ENCODE peak calls at places on chromosomes 5 and 9, in nine cellular contexts. J, V, I, K, C, O, G, U and S are unnamed samples.

GRCh38 chr9:4315582-4316215 is 15.8 kb upstream of the GLIS3 start:
- DNase-seq in J (peak; percentile 56), V (no peak), I (peak; percentile 79), K (peak; percentile 86), C (peak; percentile 42), O (no peak), G (peak; percentile 89), U (no peak), S (peak; percentile 69)

GRCh38 chr5:139746691-139747582 is 48.7 kb upstream of the PSD2 start:
- DNase-seq in J (peak; percentile 56), V (no peak), I (no peak), K (peak; percentile 48), C (no peak), O (no peak), G (peak; percentile 35), U (no peak), S (no peak)

GRCh38 chr9:111582888-111583287 is 16.6 kb downstream of the PTGR1 start:
- DNase-seq in J (no peak), V (no peak), I (no peak), K (no peak), C (no peak), O (no peak), G (peak; percentile 80), U (no peak), S (no peak)

GRCh38 chr5:139678751-139679750 is 30.9 kb downstream of the CXXC5 start:
- DNase-seq in J (no peak), V (no peak), I (no peak), K (no peak), C (no peak), O (no peak), G (peak; percentile 56), U (no peak), S (no peak)

GRCh38 chr5:68449380-68449779 is 233.8 kb downstream of the PIK3R1 start:
- DNase-seq in J (no peak), V (no peak), I (no peak), K (no peak), C (peak; percentile 66), O (peak; percentile 23), G (no peak), U (no peak), S (peak; percentile 27)

GRCh38 chr9:36862206-36863145 is 171.6 kb downstream of the PAX5 start:
- DNase-seq in J (no peak), V (no peak), I (peak; percentile 60), K (peak; percentile 65), C (no peak), O (no peak), G (peak; percentile 68), U (peak; percentile 57), S (no peak)

GRCh38 chr5:370959-371810 is 49.7 kb downstream of the AHRR start:
- DNase-seq in J (no peak), V (no peak), I (peak; percentile 12), K (peak; percentile 20), C (no peak), O (no peak), G (peak; percentile 54), U (peak; percentile 71), S (no peak)

GRCh38 chr5:100643473-100643872 is 108.3 kb downstream of the FAM174A start:
- DNase-seq in J (no peak), V (no peak), I (no peak), K (no peak), C (no peak), O (no peak), G (no peak), U (no peak), S (no peak)

GRCh38 chr5:14687023-14687665 is 22.6 kb downstream of the OTULIN start:
- DNase-seq in J (no peak), V (no peak), I (no peak), K (no peak), C (no peak), O (no peak), G (peak; percentile 36), U (no peak), S (peak; percentile 48)

GRCh38 chr9:72577212-72577753 is 55.9 kb downstream of the TMC1 start:
- DNase-seq in J (no peak), V (no peak), I (no peak), K (no peak), C (no peak), O (no peak), G (peak; percentile 90), U (no peak), S (peak; percentile 41)

GRCh38 chr5:59126665-59127354 is 543.9 kb downstream of the RAB3C start:
- DNase-seq in J (no peak), V (no peak), I (no peak), K (no peak), C (no peak), O (no peak), G (peak; percentile 67), U (no peak), S (no peak)

GRCh38 chr5:156170351-156170961 is 156.5 kb upstream of the SGCD start:
- DNase-seq in J (no peak), V (no peak), I (no peak), K (no peak), C (no peak), O (no peak), G (no peak), U (no peak), S (no peak)

GRCh38 chr9:124410321-124410913 is 4.8 kb downstream of the PSMB7 start:
- DNase-seq in J (no peak), V (no peak), I (no peak), K (no peak), C (no peak), O (no peak), G (peak; percentile 25), U (no peak), S (no peak)

GRCh38 chr9:135579356-135579755 is 17.8 kb downstream of the PAEP start:
- DNase-seq in J (no peak), V (no peak), I (no peak), K (no peak), C (no peak), O (no peak), G (no peak), U (no peak), S (no peak)

GRCh38 chr5:91225848-91226686 is 157.1 kb downstream of the ARRDC3 start:
- DNase-seq in J (peak; percentile 50), V (no peak), I (peak; percentile 58), K (peak; percentile 57), C (no peak), O (no peak), G (no peak), U (no peak), S (no peak)

DNA sequence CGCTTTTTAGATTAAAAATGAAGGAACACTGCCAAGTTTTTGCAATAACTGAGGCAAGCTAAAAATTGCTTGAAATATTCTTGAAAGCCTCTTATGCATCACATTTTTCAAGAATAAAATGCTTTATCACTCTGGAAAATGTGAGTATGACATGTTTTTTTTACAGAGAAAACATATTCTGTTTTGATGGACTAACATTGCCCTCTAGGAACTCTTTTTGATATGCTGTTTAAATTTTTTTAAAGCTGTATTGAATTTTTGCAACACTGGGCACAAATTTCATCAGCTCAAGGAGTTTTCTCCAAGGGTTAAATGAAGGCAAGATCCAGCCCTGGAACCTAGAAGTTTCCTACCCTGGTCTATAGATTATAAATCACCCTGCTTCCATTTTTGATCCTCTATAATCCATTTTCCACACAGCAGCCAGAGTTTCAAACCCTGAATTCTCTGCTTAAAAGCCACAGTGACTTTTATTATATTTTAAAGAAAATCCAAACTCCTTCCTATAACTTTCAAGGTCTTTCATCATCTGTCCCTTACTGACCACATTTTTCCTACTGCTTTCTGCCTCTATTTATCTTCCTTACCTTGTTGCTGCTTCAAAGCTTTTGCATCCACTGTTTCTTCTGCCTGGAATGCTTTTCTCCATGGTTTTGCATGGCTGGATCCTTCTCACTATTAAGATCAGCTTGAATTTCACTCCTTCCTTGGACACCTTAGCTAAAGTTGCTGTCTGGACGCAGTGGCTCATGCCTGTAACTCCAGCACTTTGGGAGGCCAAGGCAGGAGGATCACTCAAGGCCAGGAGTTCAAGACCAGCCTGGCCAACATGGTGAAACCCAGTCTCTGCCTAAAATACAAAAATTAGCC is 60.9 kb downstream of the IL31RA start:
- DNase-seq in J (no peak), V (no peak), I (no peak), K (no peak), C (no peak), O (no peak), G (peak; percentile 63), U (no peak), S (no peak)
- TF ChIP-seq CTCF in J (no peak), V (no peak), I (no peak), K (no peak), C (no peak), O (no peak), G (no peak), U (peak; percentile 72), S (no peak)

GRCh38 chr5:154193176-154193575 is 2.6 kb downstream of the GALNT10 start:
- DNase-seq in J (no peak), V (no peak), I (no peak), K (no peak), C (no peak), O (no peak), G (no peak), U (no peak), S (no peak)

GRCh38 chr5:154189819-154190651 is 498 bp upstream of the GALNT10 start:
- DNase-seq in J (peak; percentile 73), V (peak; percentile 58), I (peak; percentile 89), K (peak; percentile 92), C (peak; percentile 55), O (no peak), G (peak; percentile 93), U (no peak), S (peak; percentile 88)

GRCh38 chr5:154193636-154194035 is 3.1 kb downstream of the GALNT10 start:
- DNase-seq in J (no peak), V (no peak), I (no peak), K (no peak), C (no peak), O (no peak), G (peak; percentile 64), U (no peak), S (no peak)

GRCh38 chr5:154190652-154191304 is at the start of gene GALNT10:
- DNase-seq in J (peak; percentile 58), V (no peak), I (peak; percentile 53), K (peak; percentile 83), C (peak; percentile 18), O (no peak), G (peak; percentile 92), U (no peak), S (peak; percentile 55)

GRCh38 chr5:154191467-154192261 is 1.1 kb downstream of the GALNT10 start:
- DNase-seq in J (no peak), V (no peak), I (no peak), K (no peak), C (no peak), O (no peak), G (peak; percentile 63), U (no peak), S (no peak)
- TF ChIP-seq CTCF in J (no peak), V (no peak), I (no peak), K (no peak), C (no peak), O (no peak), G (peak; percentile 7), U (peak; percentile 58), S (no peak)

GRCh38 chr5:132495672-132496630 is 5.4 kb upstream of the IRF1 start:
- DNase-seq in J (peak; percentile 83), V (peak; percentile 75), I (peak; percentile 97), K (peak; percentile 97), C (peak; percentile 57), O (peak; percentile 59), G (peak; percentile 95), U (no peak), S (peak; percentile 94)
- TF ChIP-seq CTCF in J (no peak), V (no peak), I (no peak), K (no peak), C (no peak), O (no peak), G (no peak), U (peak; percentile 38), S (peak; percentile 41)

GRCh38 chr9:137330689-137331088 is 28.6 kb upstream of the NRARP start:
- DNase-seq in J (no peak), V (no peak), I (no peak), K (no peak), C (no peak), O (no peak), G (no peak), U (no peak), S (no peak)
- TF ChIP-seq CTCF in J (no peak), V (no peak), I (no peak), K (no peak), C (no peak), O (no peak), G (no peak), U (no peak), S (no peak)